ENCODE peak calls at places on chromosomes 7 and 10, in eight cellular contexts. F, S, W, O, Y, I, L and N are unnamed samples.

GRCh38 chr10:60073397-60073780 is 167.0 kb upstream of the CCDC6 start:
- DNase-seq in F (no peak), S (peak), W (no peak), O (no peak), Y (no peak), I (no peak), L (no peak), N (no peak)

GRCh38 chr10:120734476-120735078 is 116.6 kb upstream of the WDR11 start:
- DNase-seq in F (no peak), S (no peak), W (no peak), O (no peak), Y (no peak), I (no peak), L (no peak), N (no peak)

GRCh38 chr10:89373916-89374711 is 3.7 kb upstream of the IFIT1B start:
- DNase-seq in F (peak), S (peak), W (no peak), O (no peak), Y (no peak), I (peak), L (peak), N (no peak)

GRCh38 chr10:7043051-7043653 is 367.7 kb downstream of the SFMBT2 start:
- DNase-seq in F (no peak), S (no peak), W (no peak), O (no peak), Y (no peak), I (no peak), L (no peak), N (no peak)

GRCh38 chr7:116777613-116778380 is 84.6 kb upstream of the CAPZA2 start:
- DNase-seq in F (no peak), S (no peak), W (no peak), O (no peak), Y (no peak), I (no peak), L (peak), N (no peak)

GRCh38 chr7:92740713-92741126 is 95.7 kb downstream of the CDK6 start:
- DNase-seq in F (no peak), S (peak), W (no peak), O (no peak), Y (no peak), I (no peak), L (peak), N (no peak)

GRCh38 chr7:54811925-54812264 is 52.9 kb upstream of the SEC61G start:
- DNase-seq in F (no peak), S (peak), W (no peak), O (no peak), Y (no peak), I (no peak), L (peak), N (no peak)

GRCh38 chr7:123748171-123748733 is 551 bp downstream of the WASL start:
- DNase-seq in F (peak), S (peak), W (peak), O (no peak), Y (no peak), I (no peak), L (peak), N (peak)

GRCh38 chr7:26151953-26152781 is at the start of gene NFE2L3:
- DNase-seq in F (peak), S (peak), W (peak), O (peak), Y (peak), I (peak), L (peak), N (peak)

GRCh38 chr7:82319674-82320118 is 123.9 kb downstream of the CACNA2D1 start:
- DNase-seq in F (peak), S (peak), W (peak), O (peak), Y (no peak), I (peak), L (peak), N (no peak)

GRCh38 chr7:8922726-8923125 is 489.3 kb downstream of the NXPH1 start:
- DNase-seq in F (no peak), S (no peak), W (no peak), O (no peak), Y (no peak), I (no peak), L (no peak), N (no peak)

GRCh38 chr7:44769381-44770209 is 20.9 kb downstream of the ZMIZ2 start:
- DNase-seq in F (no peak), S (peak), W (no peak), O (no peak), Y (no peak), I (peak), L (peak), N (peak)

GRCh38 chr7:152674860-152675760 is 831 bp downstream of the XRCC2 start:
- DNase-seq in F (no peak), S (no peak), W (peak), O (peak), Y (no peak), I (peak), L (peak), N (peak)

GRCh38 chr7:111059826-111060225 is 31.1 kb upstream of the LRRN3 start:
- DNase-seq in F (no peak), S (no peak), W (no peak), O (no peak), Y (no peak), I (no peak), L (no peak), N (no peak)

GRCh38 chr10:112956631-112957350 is 6.7 kb downstream of the TCF7L2 start:
- DNase-seq in F (no peak), S (no peak), W (no peak), O (no peak), Y (no peak), I (no peak), L (no peak), N (no peak)

GRCh38 chr7:34756025-34756437 is 98.0 kb downstream of the NPSR1 start:
- DNase-seq in F (no peak), S (no peak), W (peak), O (peak), Y (no peak), I (no peak), L (no peak), N (no peak)

GRCh38 chr10:69458426-69459100 is 7.3 kb downstream of the TSPAN15 start:
- DNase-seq in F (peak), S (no peak), W (no peak), O (no peak), Y (no peak), I (no peak), L (no peak), N (no peak)

GRCh38 chr7:39735903-39736302 is 112.5 kb downstream of the RALA start:
- DNase-seq in F (no peak), S (peak), W (no peak), O (no peak), Y (no peak), I (no peak), L (peak), N (no peak)

GRCh38 chr7:12722136-12722535 is 34.7 kb downstream of the ARL4A start:
- DNase-seq in F (no peak), S (no peak), W (no peak), O (no peak), Y (no peak), I (no peak), L (no peak), N (no peak)

GRCh38 chr10:23512355-23513058 is 73.6 kb downstream of the OTUD1 start:
- DNase-seq in F (no peak), S (peak), W (no peak), O (no peak), Y (no peak), I (no peak), L (peak), N (no peak)

GRCh38 chr7:124420367-124420766 is 345.2 kb downstream of the GPR37 start:
- DNase-seq in F (no peak), S (no peak), W (no peak), O (no peak), Y (no peak), I (no peak), L (no peak), N (no peak)

GRCh38 chr10:72740526-72740925 is 48.6 kb downstream of the MCU start:
- DNase-seq in F (peak), S (peak), W (peak), O (no peak), Y (no peak), I (no peak), L (peak), N (no peak)

GRCh38 chr7:85062651-85063050 is 124.2 kb downstream of the SEMA3D start:
- DNase-seq in F (no peak), S (no peak), W (no peak), O (no peak), Y (no peak), I (no peak), L (no peak), N (no peak)

GRCh38 chr7:46705416-46706255 is 784.6 kb upstream of the IGFBP3 start:
- DNase-seq in F (no peak), S (no peak), W (no peak), O (no peak), Y (no peak), I (no peak), L (peak), N (no peak)

GRCh38 chr7:123711832-123712293 is 36.9 kb downstream of the WASL start:
- DNase-seq in F (no peak), S (no peak), W (no peak), O (no peak), Y (no peak), I (no peak), L (no peak), N (no peak)

GRCh38 chr7:54541941-54542618 is at the start of gene VSTM2A:
- DNase-seq in F (no peak), S (no peak), W (peak), O (no peak), Y (no peak), I (peak), L (no peak), N (no peak)

GRCh38 chr7:131231381-131232220 is 96.1 kb upstream of the MKLN1 start:
- DNase-seq in F (peak), S (peak), W (no peak), O (no peak), Y (peak), I (no peak), L (peak), N (peak)

GRCh38 chr10:123502983-123503382 is 163.2 kb upstream of the GPR26 start:
- DNase-seq in F (no peak), S (no peak), W (no peak), O (no peak), Y (no peak), I (no peak), L (no peak), N (no peak)

GRCh38 chr7:54814401-54814800 is 55.4 kb upstream of the SEC61G start:
- DNase-seq in F (no peak), S (no peak), W (no peak), O (no peak), Y (no peak), I (no peak), L (no peak), N (no peak)

GRCh38 chr10:129344506-129344905 is 122.5 kb upstream of the MGMT start:
- DNase-seq in F (no peak), S (no peak), W (no peak), O (no peak), Y (no peak), I (no peak), L (no peak), N (no peak)

GRCh38 chr10:102509387-102509786 is 5.6 kb downstream of the SUFU start:
- DNase-seq in F (no peak), S (peak), W (no peak), O (no peak), Y (no peak), I (no peak), L (peak), N (peak)

GRCh38 chr10:63437334-63437949 is 28.3 kb downstream of the JMJD1C start:
- DNase-seq in F (no peak), S (no peak), W (no peak), O (no peak), Y (no peak), I (no peak), L (peak), N (no peak)

GRCh38 chr7:151876112-151876898 is 610 bp downstream of the PRKAG2 start:
- DNase-seq in F (peak), S (no peak), W (peak), O (peak), Y (peak), I (no peak), L (no peak), N (peak)